ENCODE peak calls at places on chromosomes 3 and 15, in eight cellular contexts. I is nephron progenitor cell; F is heart left ventricle; S is CD4-positive, alpha-beta T cell; V is fibroblast of lung; Q is right atrium auricular region; Z is GM12865; L is left lung. K is an unnamed sample.

GRCh38 chr3:141368062-141368924 is at the start of gene ZBTB38:
- DNase-seq in L (peak), V (peak), I (peak), Z (peak), S (no peak), Q (peak), F (peak), K (peak)

GRCh38 chr3:62098646-62099365 is 274.5 kb downstream of the FEZF2 start:
- DNase-seq in V (no peak), I (no peak), S (no peak), F (no peak), Q (no peak), L (no peak), Z (no peak), K (no peak)

GRCh38 chr15:77002436-77002835 is 7.5 kb downstream of the PSTPIP1 start:
- DNase-seq in V (no peak), S (no peak), Z (peak), I (no peak), Q (no peak), L (no peak), F (no peak), K (no peak)

GRCh38 chr3:43162573-43163084 is 56.8 kb upstream of the POMGNT2 start:
- DNase-seq in V (no peak), F (no peak), L (no peak), S (peak), I (no peak), Z (peak), Q (no peak), K (no peak)

GRCh38 chr3:111080357-111080937 is 8.8 kb downstream of the NECTIN3 start:
- DNase-seq in Q (no peak), S (no peak), F (no peak), Z (no peak), L (no peak), V (peak), I (no peak), K (no peak)

GRCh38 chr3:124014366-124014942 is 22.5 kb upstream of the ROPN1 start:
- DNase-seq in Z (no peak), S (no peak), Q (no peak), I (no peak), V (peak), F (no peak), L (no peak), K (no peak)

GRCh38 chr3:72891053-72891855 is 3.4 kb downstream of the GXYLT2 start:
- DNase-seq in F (peak), I (peak), Q (peak), S (no peak), L (no peak), Z (no peak), V (peak), K (peak)

GRCh38 chr15:73156431-73157191 is 104.3 kb downstream of the NEO1 start:
- DNase-seq in S (no peak), V (no peak), Z (no peak), F (no peak), L (peak), Q (no peak), I (no peak), K (no peak)

GRCh38 chr3:10996345-10997050 is 4.0 kb downstream of the SLC6A1 start:
- DNase-seq in V (no peak), Z (no peak), Q (no peak), F (no peak), I (no peak), L (no peak), S (no peak), K (no peak)

GRCh38 chr3:157865449-157865862 is 240.8 kb downstream of the SHOX2 start:
- DNase-seq in F (no peak), V (no peak), I (peak), L (peak), Z (peak), Q (no peak), S (peak), K (no peak)

GRCh38 chr3:36959821-36960220 is 15.0 kb upstream of the TRANK1 start:
- DNase-seq in V (no peak), S (no peak), F (no peak), Z (no peak), Q (no peak), I (no peak), L (no peak), K (no peak)

GRCh38 chr3:127669541-127670228 is 3.1 kb upstream of the ABTB1 start:
- DNase-seq in I (no peak), S (no peak), V (no peak), Z (no peak), F (no peak), Q (no peak), L (peak), K (no peak)

DNA sequence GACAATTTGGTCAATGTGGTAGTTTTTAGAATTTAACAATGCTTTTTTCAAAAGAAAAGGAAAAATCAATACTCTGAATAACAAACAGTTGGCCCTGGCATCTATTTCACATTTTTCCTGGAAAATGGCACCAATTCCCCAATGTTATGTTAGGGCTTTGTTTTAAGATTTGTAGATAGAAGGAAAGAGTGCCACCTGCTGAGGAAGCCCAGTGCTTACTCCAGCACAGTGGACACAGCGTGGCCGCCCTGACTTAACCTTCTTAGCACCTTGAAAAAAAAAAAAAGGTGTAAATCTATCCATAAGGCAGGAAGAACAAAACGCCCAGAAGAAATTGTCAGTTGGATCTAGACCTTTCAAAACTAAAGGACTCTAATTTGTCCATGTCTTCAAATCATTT is 110.7 kb upstream of the CNTN4 start:
- DNase-seq in I (peak), L (no peak), Q (no peak), V (no peak), F (no peak), Z (peak), S (no peak), K (no peak)
- TF ChIP-seq CTCF in I (peak), L (no peak), Q (no peak), V (no peak), F (no peak), Z (peak), S (no peak), K (no peak)

DNA sequence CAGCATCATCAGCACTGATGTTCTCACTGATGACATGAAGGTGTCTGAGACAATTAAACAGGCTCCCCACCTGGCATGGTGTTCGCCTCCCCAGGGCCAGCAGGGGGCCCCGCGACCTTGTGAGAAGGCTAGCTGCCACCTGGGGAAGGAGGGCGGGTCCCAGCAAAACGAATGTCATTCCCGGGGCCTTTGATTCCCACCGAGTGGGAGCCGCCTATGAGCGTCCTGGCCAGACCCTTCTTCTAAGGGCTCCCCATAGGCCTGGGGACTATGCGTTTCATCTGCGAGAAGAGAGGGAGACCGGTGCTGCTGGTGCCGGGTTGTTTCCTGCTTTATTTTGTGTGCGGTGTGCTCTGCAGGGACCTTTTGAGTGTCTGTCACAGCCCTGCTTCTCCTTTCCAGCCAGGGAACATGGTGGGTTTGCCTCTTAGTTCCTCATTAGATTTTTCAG is 20.5 kb upstream of the MINDY4B start:
- DNase-seq in Z (peak), I (peak), Q (no peak), V (peak), L (peak), F (peak), S (peak), K (no peak)
- TF ChIP-seq CTCF in Z (peak), I (peak), Q (no peak), V (peak), L (peak), F (peak), S (peak), K (peak)

GRCh38 chr3:67941433-67942030 is 287.1 kb upstream of the SUCLG2 start:
- DNase-seq in Q (no peak), Z (no peak), L (no peak), S (no peak), I (no peak), V (no peak), F (no peak), K (no peak)

GRCh38 chr3:67937498-67938118 is 283.2 kb upstream of the SUCLG2 start:
- DNase-seq in Z (no peak), F (no peak), S (no peak), V (no peak), Q (no peak), I (no peak), L (no peak), K (no peak)

GRCh38 chr3:67943546-67943945 is 289.1 kb upstream of the SUCLG2 start:
- DNase-seq in Q (no peak), F (no peak), Z (no peak), S (no peak), I (no peak), L (no peak), V (no peak), K (no peak)

GRCh38 chr3:67940200-67940952 is 286.0 kb upstream of the SUCLG2 start:
- DNase-seq in Q (peak), I (no peak), L (no peak), Z (no peak), S (no peak), V (peak), F (peak), K (no peak)
- TF ChIP-seq CTCF in Q (no peak), I (no peak), L (no peak), Z (no peak), S (no peak), V (no peak), F (no peak), K (no peak)

GRCh38 chr3:46845860-46846623 is 17.2 kb downstream of the MYL3 start:
- DNase-seq in L (peak), F (peak), Z (peak), V (peak), S (peak), Q (peak), I (peak), K (peak)
- TF ChIP-seq CTCF in L (peak), F (peak), Z (peak), V (peak), S (peak), Q (peak), I (peak), K (peak)

GRCh38 chr15:42595641-42596240 is 20.3 kb downstream of the STARD9 start:
- DNase-seq in Q (no peak), Z (no peak), L (no peak), I (no peak), F (peak), V (peak), S (no peak), K (no peak)

GRCh38 chr15:42593143-42593542 is 17.7 kb downstream of the STARD9 start:
- DNase-seq in S (no peak), L (no peak), Q (peak), V (no peak), I (no peak), F (peak), Z (no peak), K (no peak)

GRCh38 chr15:42590619-42591237 is 15.3 kb downstream of the STARD9 start:
- DNase-seq in Q (no peak), Z (no peak), S (no peak), I (no peak), F (no peak), V (no peak), L (no peak), K (no peak)

GRCh38 chr15:42591238-42591936 is 16.0 kb downstream of the STARD9 start:
- DNase-seq in S (no peak), Z (no peak), L (no peak), Q (no peak), I (no peak), V (peak), F (no peak), K (no peak)
- TF ChIP-seq CTCF in S (peak), Z (peak), L (peak), Q (no peak), I (peak), V (peak), F (peak), K (peak)